ENCODE peak calls at places on chromosomes 1 and 21, in nine cellular contexts. One of them, this sample, is unnamed. For H3K4me1, the result is how much of the 10 kb centered on the place peaks cover.

GRCh38 chr1:99119193-99119592 is 114.5 kb upstream of the PLPPR5 start:
- DNase-seq in HCT116: no peak
- DNase-seq in suprapubic skin: no peak
- DNase-seq in K562: no peak
- DNase-seq in prostate gland: no peak
- DNase-seq in GM12878: no peak
- DNase-seq in esophagus muscularis mucosa: no peak
- DNase-seq in transverse colon: no peak
- DNase-seq in stomach: no peak
- DNase-seq in this sample: no peak

GRCh38 chr1:25765910-25766645 is 33.9 kb upstream of the SELENON start:
- DNase-seq in HCT116: no peak
- DNase-seq in suprapubic skin: no peak
- DNase-seq in K562: no peak
- DNase-seq in prostate gland: no peak
- DNase-seq in GM12878: no peak
- DNase-seq in esophagus muscularis mucosa: no peak
- DNase-seq in transverse colon: no peak
- DNase-seq in stomach: no peak
- DNase-seq in this sample: no peak

GRCh38 chr1:168441745-168442144 is 102.1 kb downstream of the XCL2 start:
- DNase-seq in HCT116: no peak
- DNase-seq in suprapubic skin: no peak
- DNase-seq in K562: no peak
- DNase-seq in prostate gland: no peak
- DNase-seq in GM12878: no peak
- DNase-seq in esophagus muscularis mucosa: peak
- DNase-seq in transverse colon: no peak
- DNase-seq in stomach: no peak
- DNase-seq in this sample: no peak

GRCh38 chr1:228058981-228059535 is 23.4 kb upstream of the ARF1 start:
- DNase-seq in HCT116: no peak
- DNase-seq in suprapubic skin: peak
- DNase-seq in K562: no peak
- DNase-seq in prostate gland: no peak
- DNase-seq in GM12878: no peak
- DNase-seq in esophagus muscularis mucosa: no peak
- DNase-seq in transverse colon: no peak
- DNase-seq in stomach: no peak
- DNase-seq in this sample: peak

GRCh38 chr1:109258481-109259466 is 9.4 kb downstream of the CELSR2 start:
- DNase-seq in HCT116: no peak
- DNase-seq in suprapubic skin: no peak
- DNase-seq in K562: no peak
- DNase-seq in prostate gland: no peak
- DNase-seq in GM12878: no peak
- DNase-seq in esophagus muscularis mucosa: no peak
- DNase-seq in transverse colon: no peak
- DNase-seq in stomach: no peak
- DNase-seq in this sample: no peak

GRCh38 chr1:213987422-213987875 is 324 bp upstream of the PROX1 start:
- DNase-seq in HCT116: no peak
- DNase-seq in suprapubic skin: no peak
- DNase-seq in K562: no peak
- DNase-seq in prostate gland: no peak
- DNase-seq in GM12878: no peak
- DNase-seq in esophagus muscularis mucosa: no peak
- DNase-seq in transverse colon: no peak
- DNase-seq in stomach: peak
- DNase-seq in this sample: no peak

GRCh38 chr1:44571712-44572571 is 102.3 kb downstream of the TMEM53 start:
- DNase-seq in HCT116: no peak
- DNase-seq in suprapubic skin: no peak
- DNase-seq in K562: peak
- DNase-seq in prostate gland: no peak
- DNase-seq in GM12878: no peak
- DNase-seq in esophagus muscularis mucosa: no peak
- DNase-seq in transverse colon: no peak
- DNase-seq in stomach: no peak
- DNase-seq in this sample: peak

GRCh38 chr1:57874426-57874825 is 450.6 kb upstream of the DAB1 start:
- DNase-seq in HCT116: no peak
- DNase-seq in suprapubic skin: no peak
- DNase-seq in K562: no peak
- DNase-seq in prostate gland: no peak
- DNase-seq in GM12878: no peak
- DNase-seq in esophagus muscularis mucosa: no peak
- DNase-seq in transverse colon: no peak
- DNase-seq in stomach: no peak
- DNase-seq in this sample: no peak

GRCh38 chr1:26122988-26123973 is 11.7 kb downstream of the PDIK1L start:
- DNase-seq in HCT116: no peak
- DNase-seq in suprapubic skin: no peak
- DNase-seq in K562: peak
- DNase-seq in prostate gland: no peak
- DNase-seq in GM12878: no peak
- DNase-seq in esophagus muscularis mucosa: no peak
- DNase-seq in transverse colon: no peak
- DNase-seq in stomach: no peak
- DNase-seq in this sample: no peak

GRCh38 chr1:115115521-115116161 is 26.3 kb upstream of the TSPAN2 start:
- DNase-seq in HCT116: no peak
- DNase-seq in suprapubic skin: no peak
- DNase-seq in K562: no peak
- DNase-seq in prostate gland: no peak
- DNase-seq in GM12878: no peak
- DNase-seq in esophagus muscularis mucosa: no peak
- DNase-seq in transverse colon: no peak
- DNase-seq in stomach: no peak
- DNase-seq in this sample: no peak
- H3K4me1 ChIP-seq in HCT116: under half
- H3K4me1 ChIP-seq in suprapubic skin: under half
- H3K4me1 ChIP-seq in K562: under half
- H3K4me1 ChIP-seq in prostate gland: under half
- H3K4me1 ChIP-seq in GM12878: under half
- H3K4me1 ChIP-seq in esophagus muscularis mucosa: under half
- H3K4me1 ChIP-seq in transverse colon: under half
- H3K4me1 ChIP-seq in stomach: under half
- H3K4me1 ChIP-seq in this sample: under half

DNA sequence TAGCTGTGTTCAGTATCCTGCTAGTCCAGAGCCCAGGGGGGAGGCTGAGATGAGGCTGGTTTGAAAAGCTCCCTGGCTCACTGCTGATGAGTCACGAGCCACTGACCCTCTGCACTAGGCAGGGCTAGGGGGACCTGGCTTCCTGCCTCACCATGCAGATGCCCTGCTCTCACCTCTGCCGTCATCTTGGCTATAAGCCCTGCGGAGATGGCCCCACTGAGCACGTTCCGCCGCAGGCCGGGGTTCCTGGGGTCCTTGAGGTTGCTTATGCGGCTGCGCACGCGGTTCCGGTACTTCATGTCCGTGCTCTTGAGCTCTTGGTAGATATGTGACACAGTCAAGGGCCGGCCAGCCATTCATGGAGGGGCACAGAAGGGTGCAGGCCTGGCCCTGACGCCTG is 24.1 kb upstream of the ZNF436 start:
- DNase-seq in HCT116: no peak
- DNase-seq in suprapubic skin: peak
- DNase-seq in K562: no peak
- DNase-seq in prostate gland: no peak
- DNase-seq in GM12878: no peak
- DNase-seq in esophagus muscularis mucosa: no peak
- DNase-seq in transverse colon: peak
- DNase-seq in stomach: no peak
- DNase-seq in this sample: no peak
- TF ChIP-seq POLR2AphosphoS5 in HCT116: no peak
- TF ChIP-seq POLR2AphosphoS5 in suprapubic skin: no peak
- TF ChIP-seq POLR2AphosphoS5 in K562: no peak
- TF ChIP-seq POLR2AphosphoS5 in prostate gland: no peak
- TF ChIP-seq POLR2AphosphoS5 in GM12878: no peak
- TF ChIP-seq POLR2AphosphoS5 in esophagus muscularis mucosa: no peak
- TF ChIP-seq POLR2AphosphoS5 in transverse colon: peak
- TF ChIP-seq POLR2AphosphoS5 in stomach: no peak
- TF ChIP-seq POLR2AphosphoS5 in this sample: no peak

GRCh38 chr1:226657788-226658537 is 81.1 kb downstream of the ITPKB start:
- DNase-seq in HCT116: no peak
- DNase-seq in suprapubic skin: no peak
- DNase-seq in K562: no peak
- DNase-seq in prostate gland: peak
- DNase-seq in GM12878: no peak
- DNase-seq in esophagus muscularis mucosa: no peak
- DNase-seq in transverse colon: no peak
- DNase-seq in stomach: peak
- DNase-seq in this sample: no peak

GRCh38 chr1:226655251-226656163 is 83.6 kb downstream of the ITPKB start:
- DNase-seq in HCT116: no peak
- DNase-seq in suprapubic skin: no peak
- DNase-seq in K562: no peak
- DNase-seq in prostate gland: no peak
- DNase-seq in GM12878: no peak
- DNase-seq in esophagus muscularis mucosa: no peak
- DNase-seq in transverse colon: no peak
- DNase-seq in stomach: no peak
- DNase-seq in this sample: no peak

GRCh38 chr1:226654508-226655124 is 84.5 kb downstream of the ITPKB start:
- DNase-seq in HCT116: no peak
- DNase-seq in suprapubic skin: no peak
- DNase-seq in K562: no peak
- DNase-seq in prostate gland: no peak
- DNase-seq in GM12878: no peak
- DNase-seq in esophagus muscularis mucosa: no peak
- DNase-seq in transverse colon: no peak
- DNase-seq in stomach: no peak
- DNase-seq in this sample: no peak

GRCh38 chr1:226656601-226657277 is 82.3 kb downstream of the ITPKB start:
- DNase-seq in HCT116: no peak
- DNase-seq in suprapubic skin: peak
- DNase-seq in K562: no peak
- DNase-seq in prostate gland: peak
- DNase-seq in GM12878: no peak
- DNase-seq in esophagus muscularis mucosa: no peak
- DNase-seq in transverse colon: peak
- DNase-seq in stomach: no peak
- DNase-seq in this sample: no peak

GRCh38 chr1:226656201-226656600 is 82.9 kb downstream of the ITPKB start:
- DNase-seq in HCT116: no peak
- DNase-seq in suprapubic skin: no peak
- DNase-seq in K562: no peak
- DNase-seq in prostate gland: no peak
- DNase-seq in GM12878: no peak
- DNase-seq in esophagus muscularis mucosa: no peak
- DNase-seq in transverse colon: no peak
- DNase-seq in stomach: peak
- DNase-seq in this sample: peak
- H3K4me1 ChIP-seq in HCT116: under half
- H3K4me1 ChIP-seq in suprapubic skin: half or more
- H3K4me1 ChIP-seq in K562: under half
- H3K4me1 ChIP-seq in prostate gland: under half
- H3K4me1 ChIP-seq in GM12878: half or more
- H3K4me1 ChIP-seq in esophagus muscularis mucosa: under half
- H3K4me1 ChIP-seq in transverse colon: under half
- H3K4me1 ChIP-seq in stomach: under half
- H3K4me1 ChIP-seq in this sample: under half

GRCh38 chr21:41781047-41781405 is 14.2 kb upstream of the RIPK4 start:
- DNase-seq in HCT116: no peak
- DNase-seq in suprapubic skin: no peak
- DNase-seq in K562: no peak
- DNase-seq in prostate gland: no peak
- DNase-seq in GM12878: no peak
- DNase-seq in esophagus muscularis mucosa: no peak
- DNase-seq in transverse colon: no peak
- DNase-seq in stomach: no peak
- DNase-seq in this sample: no peak

GRCh38 chr21:41780337-41781046 is 13.6 kb upstream of the RIPK4 start:
- DNase-seq in HCT116: no peak
- DNase-seq in suprapubic skin: no peak
- DNase-seq in K562: no peak
- DNase-seq in prostate gland: no peak
- DNase-seq in GM12878: no peak
- DNase-seq in esophagus muscularis mucosa: no peak
- DNase-seq in transverse colon: no peak
- DNase-seq in stomach: no peak
- DNase-seq in this sample: no peak

GRCh38 chr21:41784456-41785102 is 17.7 kb upstream of the RIPK4 start:
- DNase-seq in HCT116: no peak
- DNase-seq in suprapubic skin: peak
- DNase-seq in K562: no peak
- DNase-seq in prostate gland: no peak
- DNase-seq in GM12878: no peak
- DNase-seq in esophagus muscularis mucosa: no peak
- DNase-seq in transverse colon: no peak
- DNase-seq in stomach: peak
- DNase-seq in this sample: no peak

GRCh38 chr21:41786521-41786987 is 19.7 kb upstream of the RIPK4 start:
- DNase-seq in HCT116: no peak
- DNase-seq in suprapubic skin: peak
- DNase-seq in K562: no peak
- DNase-seq in prostate gland: peak
- DNase-seq in GM12878: no peak
- DNase-seq in esophagus muscularis mucosa: no peak
- DNase-seq in transverse colon: no peak
- DNase-seq in stomach: peak
- DNase-seq in this sample: no peak

GRCh38 chr21:41783476-41784150 is 16.8 kb upstream of the RIPK4 start:
- DNase-seq in HCT116: peak
- DNase-seq in suprapubic skin: peak
- DNase-seq in K562: peak
- DNase-seq in prostate gland: peak
- DNase-seq in GM12878: no peak
- DNase-seq in esophagus muscularis mucosa: no peak
- DNase-seq in transverse colon: peak
- DNase-seq in stomach: peak
- DNase-seq in this sample: no peak
- TF ChIP-seq POLR2AphosphoS5 in HCT116: peak
- TF ChIP-seq POLR2AphosphoS5 in suprapubic skin: peak
- TF ChIP-seq POLR2AphosphoS5 in K562: no peak
- TF ChIP-seq POLR2AphosphoS5 in prostate gland: peak
- TF ChIP-seq POLR2AphosphoS5 in GM12878: no peak
- TF ChIP-seq POLR2AphosphoS5 in esophagus muscularis mucosa: no peak
- TF ChIP-seq POLR2AphosphoS5 in transverse colon: peak
- TF ChIP-seq POLR2AphosphoS5 in stomach: no peak
- TF ChIP-seq POLR2AphosphoS5 in this sample: no peak

GRCh38 chr1:39758556-39759435 is 12.4 kb downstream of the OXCT2 start:
- DNase-seq in HCT116: no peak
- DNase-seq in suprapubic skin: no peak
- DNase-seq in K562: no peak
- DNase-seq in prostate gland: no peak
- DNase-seq in GM12878: no peak
- DNase-seq in esophagus muscularis mucosa: no peak
- DNase-seq in transverse colon: no peak
- DNase-seq in stomach: no peak
- DNase-seq in this sample: no peak
- H3K4me1 ChIP-seq in HCT116: under half
- H3K4me1 ChIP-seq in suprapubic skin: under half
- H3K4me1 ChIP-seq in K562: under half
- H3K4me1 ChIP-seq in prostate gland: under half
- H3K4me1 ChIP-seq in GM12878: under half
- H3K4me1 ChIP-seq in esophagus muscularis mucosa: under half
- H3K4me1 ChIP-seq in transverse colon: under half
- H3K4me1 ChIP-seq in stomach: under half
- H3K4me1 ChIP-seq in this sample: under half

GRCh38 chr1:201128962-201129361 is 2.0 kb upstream of the ASCL5 start:
- DNase-seq in HCT116: no peak
- DNase-seq in suprapubic skin: no peak
- DNase-seq in K562: no peak
- DNase-seq in prostate gland: no peak
- DNase-seq in GM12878: no peak
- DNase-seq in esophagus muscularis mucosa: no peak
- DNase-seq in transverse colon: no peak
- DNase-seq in stomach: no peak
- DNase-seq in this sample: no peak
- TF ChIP-seq POLR2AphosphoS5 in HCT116: no peak
- TF ChIP-seq POLR2AphosphoS5 in suprapubic skin: no peak
- TF ChIP-seq POLR2AphosphoS5 in K562: no peak
- TF ChIP-seq POLR2AphosphoS5 in prostate gland: no peak
- TF ChIP-seq POLR2AphosphoS5 in GM12878: no peak
- TF ChIP-seq POLR2AphosphoS5 in esophagus muscularis mucosa: no peak
- TF ChIP-seq POLR2AphosphoS5 in transverse colon: no peak
- TF ChIP-seq POLR2AphosphoS5 in stomach: no peak
- TF ChIP-seq POLR2AphosphoS5 in this sample: no peak

This sample was measured in GM23338.